ENCODE peak calls at places on chromosomes 4 and X, in eight cellular contexts. One of them, this sample, is unnamed. For H3K4me1, the result is how much of the 10 kb centered on the place peaks cover.

GRCh38 chr4:59127748-59128147 is 2017.6 kb upstream of the IGFBP7 start:
- DNase-seq in body of pancreas: no peak
- DNase-seq in right lobe of liver: no peak
- DNase-seq in H9: no peak
- DNase-seq in SK-N-SH: peak
- DNase-seq in K562: no peak
- DNase-seq in heart right ventricle: no peak
- DNase-seq in psoas muscle: no peak
- DNase-seq in this sample: no peak

GRCh38 chr4:131509521-131509920 is 1639.6 kb upstream of the PCDH10 start:
- DNase-seq in SK-N-SH: no peak
- DNase-seq in psoas muscle: no peak
- DNase-seq in body of pancreas: no peak
- DNase-seq in right lobe of liver: no peak
- DNase-seq in K562: no peak
- DNase-seq in heart right ventricle: no peak
- DNase-seq in H9: no peak
- DNase-seq in this sample: no peak

GRCh38 chrX:109822861-109823260 is 89.8 kb upstream of the ACSL4 start:
- DNase-seq in body of pancreas: no peak
- DNase-seq in psoas muscle: no peak
- DNase-seq in H9: no peak
- DNase-seq in SK-N-SH: no peak
- DNase-seq in right lobe of liver: no peak
- DNase-seq in heart right ventricle: peak
- DNase-seq in K562: no peak
- DNase-seq in this sample: no peak

GRCh38 chr4:121680571-121680970 is 16.2 kb downstream of the ANXA5 start:
- DNase-seq in K562: no peak
- DNase-seq in H9: no peak
- DNase-seq in right lobe of liver: no peak
- DNase-seq in heart right ventricle: no peak
- DNase-seq in body of pancreas: no peak
- DNase-seq in SK-N-SH: no peak
- DNase-seq in psoas muscle: no peak
- DNase-seq in this sample: no peak

GRCh38 chrX:39133971-39134370 is 332.7 kb downstream of the MID1IP1 start:
- DNase-seq in body of pancreas: no peak
- DNase-seq in heart right ventricle: no peak
- DNase-seq in psoas muscle: no peak
- DNase-seq in H9: peak
- DNase-seq in right lobe of liver: peak
- DNase-seq in K562: no peak
- DNase-seq in SK-N-SH: no peak
- DNase-seq in this sample: no peak

GRCh38 chr4:101158136-101158485 is 189.2 kb downstream of the PPP3CA start:
- DNase-seq in right lobe of liver: no peak
- DNase-seq in K562: no peak
- DNase-seq in body of pancreas: no peak
- DNase-seq in psoas muscle: no peak
- DNase-seq in SK-N-SH: no peak
- DNase-seq in heart right ventricle: no peak
- DNase-seq in H9: no peak
- DNase-seq in this sample: no peak

GRCh38 chr4:25075851-25076250 is 45.1 kb upstream of the LGI2 start:
- DNase-seq in K562: no peak
- DNase-seq in psoas muscle: no peak
- DNase-seq in H9: no peak
- DNase-seq in heart right ventricle: no peak
- DNase-seq in body of pancreas: no peak
- DNase-seq in SK-N-SH: no peak
- DNase-seq in right lobe of liver: no peak
- DNase-seq in this sample: no peak

GRCh38 chr4:77174426-77174825 is 17.4 kb downstream of the CCNG2 start:
- DNase-seq in right lobe of liver: no peak
- DNase-seq in heart right ventricle: no peak
- DNase-seq in SK-N-SH: no peak
- DNase-seq in K562: no peak
- DNase-seq in body of pancreas: no peak
- DNase-seq in psoas muscle: no peak
- DNase-seq in H9: peak
- DNase-seq in this sample: no peak

GRCh38 chr4:163614866-163615265 is 120.4 kb downstream of the TMA16 start:
- DNase-seq in psoas muscle: no peak
- DNase-seq in right lobe of liver: no peak
- DNase-seq in heart right ventricle: no peak
- DNase-seq in SK-N-SH: no peak
- DNase-seq in K562: no peak
- DNase-seq in body of pancreas: no peak
- DNase-seq in H9: no peak
- DNase-seq in this sample: no peak

GRCh38 chr4:95153182-95153581 is 395.4 kb downstream of the BMPR1B start:
- DNase-seq in body of pancreas: no peak
- DNase-seq in H9: no peak
- DNase-seq in psoas muscle: no peak
- DNase-seq in SK-N-SH: no peak
- DNase-seq in heart right ventricle: no peak
- DNase-seq in K562: no peak
- DNase-seq in right lobe of liver: no peak
- DNase-seq in this sample: no peak

GRCh38 chr4:47490550-47490949 is 5.5 kb downstream of the ATP10D start:
- DNase-seq in right lobe of liver: no peak
- DNase-seq in psoas muscle: no peak
- DNase-seq in body of pancreas: no peak
- DNase-seq in K562: no peak
- DNase-seq in heart right ventricle: peak
- DNase-seq in SK-N-SH: peak
- DNase-seq in H9: peak
- DNase-seq in this sample: no peak

GRCh38 chr4:68349361-68350360 is at the start of gene YTHDC1:
- DNase-seq in H9: peak
- DNase-seq in body of pancreas: peak
- DNase-seq in K562: peak
- DNase-seq in right lobe of liver: peak
- DNase-seq in heart right ventricle: peak
- DNase-seq in psoas muscle: peak
- DNase-seq in SK-N-SH: peak
- DNase-seq in this sample: peak

GRCh38 chr4:87974856-87975462 is 555 bp upstream of the SPP1 start:
- DNase-seq in H9: peak
- DNase-seq in right lobe of liver: peak
- DNase-seq in body of pancreas: peak
- DNase-seq in SK-N-SH: no peak
- DNase-seq in heart right ventricle: no peak
- DNase-seq in K562: no peak
- DNase-seq in psoas muscle: no peak
- DNase-seq in this sample: peak

GRCh38 chrX:9682861-9683260 is 82.8 kb downstream of the GPR143 start:
- DNase-seq in K562: no peak
- DNase-seq in SK-N-SH: no peak
- DNase-seq in psoas muscle: no peak
- DNase-seq in body of pancreas: no peak
- DNase-seq in right lobe of liver: no peak
- DNase-seq in H9: no peak
- DNase-seq in heart right ventricle: no peak
- DNase-seq in this sample: no peak

GRCh38 chr4:108512615-108513505 is 107.5 kb upstream of the RPL34 start:
- DNase-seq in right lobe of liver: no peak
- DNase-seq in H9: peak
- DNase-seq in K562: peak
- DNase-seq in psoas muscle: no peak
- DNase-seq in heart right ventricle: peak
- DNase-seq in body of pancreas: peak
- DNase-seq in SK-N-SH: peak
- DNase-seq in this sample: no peak

GRCh38 chr4:142350886-142351285 is 495.2 kb downstream of the INPP4B start:
- DNase-seq in H9: no peak
- DNase-seq in SK-N-SH: no peak
- DNase-seq in right lobe of liver: no peak
- DNase-seq in body of pancreas: no peak
- DNase-seq in heart right ventricle: no peak
- DNase-seq in psoas muscle: no peak
- DNase-seq in K562: no peak
- DNase-seq in this sample: peak

GRCh38 chr4:180156684-180157083 is 2086.5 kb upstream of the TENM3 start:
- DNase-seq in H9: no peak
- DNase-seq in SK-N-SH: no peak
- DNase-seq in body of pancreas: no peak
- DNase-seq in heart right ventricle: no peak
- DNase-seq in psoas muscle: no peak
- DNase-seq in right lobe of liver: no peak
- DNase-seq in K562: no peak
- DNase-seq in this sample: no peak

GRCh38 chrX:155881158-155881993 is at the start of gene VAMP7:
- DNase-seq in body of pancreas: peak
- DNase-seq in K562: peak
- DNase-seq in right lobe of liver: peak
- DNase-seq in H9: peak
- DNase-seq in SK-N-SH: peak
- DNase-seq in psoas muscle: peak
- DNase-seq in heart right ventricle: peak
- DNase-seq in this sample: peak
- TF ChIP-seq CTCF in body of pancreas: no peak
- TF ChIP-seq CTCF in K562: no peak
- TF ChIP-seq CTCF in right lobe of liver: no peak
- TF ChIP-seq CTCF in H9: no peak
- TF ChIP-seq CTCF in SK-N-SH: no peak
- TF ChIP-seq CTCF in psoas muscle: no peak
- TF ChIP-seq CTCF in heart right ventricle: no peak
- TF ChIP-seq CTCF in this sample: no peak

GRCh38 chrX:20317873-20318272 is 51.2 kb upstream of the RPS6KA3 start:
- DNase-seq in right lobe of liver: no peak
- DNase-seq in psoas muscle: no peak
- DNase-seq in SK-N-SH: no peak
- DNase-seq in heart right ventricle: no peak
- DNase-seq in body of pancreas: peak
- DNase-seq in H9: no peak
- DNase-seq in K562: no peak
- DNase-seq in this sample: no peak
- H3K4me1 ChIP-seq in right lobe of liver: under half
- H3K4me1 ChIP-seq in psoas muscle: under half
- H3K4me1 ChIP-seq in SK-N-SH: under half
- H3K4me1 ChIP-seq in heart right ventricle: under half
- H3K4me1 ChIP-seq in body of pancreas: under half
- H3K4me1 ChIP-seq in H9: under half
- H3K4me1 ChIP-seq in K562: under half
- H3K4me1 ChIP-seq in this sample: under half

GRCh38 chr4:170721812-170722373 is 632.1 kb upstream of the AADAT start:
- DNase-seq in body of pancreas: no peak
- DNase-seq in heart right ventricle: no peak
- DNase-seq in right lobe of liver: no peak
- DNase-seq in SK-N-SH: peak
- DNase-seq in H9: no peak
- DNase-seq in psoas muscle: no peak
- DNase-seq in K562: no peak
- DNase-seq in this sample: no peak

DNA sequence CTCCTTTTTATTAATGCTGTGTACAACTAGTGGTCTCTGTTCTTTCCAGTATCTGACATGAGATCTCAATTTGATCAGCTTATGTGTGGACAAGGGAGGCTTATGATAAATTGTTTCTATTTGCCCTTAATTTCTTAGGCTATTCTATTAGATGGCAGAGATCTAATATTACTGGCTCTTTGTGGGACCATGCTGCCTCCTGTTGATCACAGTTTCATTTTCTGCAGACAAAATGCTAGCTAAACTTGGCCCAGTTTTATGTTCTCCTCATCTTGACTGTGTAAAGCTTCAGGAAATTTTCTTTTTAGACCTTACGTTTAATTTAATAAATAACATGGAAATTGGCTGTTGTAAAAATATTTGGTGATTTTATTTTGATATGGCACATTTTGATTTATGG is 627.1 kb upstream of the AADAT start:
- DNase-seq in body of pancreas: no peak
- DNase-seq in K562: no peak
- DNase-seq in SK-N-SH: no peak
- DNase-seq in H9: no peak
- DNase-seq in right lobe of liver: no peak
- DNase-seq in heart right ventricle: no peak
- DNase-seq in psoas muscle: no peak
- DNase-seq in this sample: no peak
- TF ChIP-seq CTCF in body of pancreas: peak
- TF ChIP-seq CTCF in K562: no peak
- TF ChIP-seq CTCF in SK-N-SH: peak
- TF ChIP-seq CTCF in H9: peak
- TF ChIP-seq CTCF in right lobe of liver: no peak
- TF ChIP-seq CTCF in heart right ventricle: no peak
- TF ChIP-seq CTCF in psoas muscle: no peak
- TF ChIP-seq CTCF in this sample: no peak

GRCh38 chr4:4859799-4860380 is 425 bp downstream of the MSX1 start:
- DNase-seq in right lobe of liver: no peak
- DNase-seq in SK-N-SH: peak
- DNase-seq in H9: no peak
- DNase-seq in psoas muscle: no peak
- DNase-seq in heart right ventricle: no peak
- DNase-seq in body of pancreas: no peak
- DNase-seq in K562: no peak
- DNase-seq in this sample: no peak

GRCh38 chr4:4859010-4859798 is at the start of gene MSX1:
- DNase-seq in right lobe of liver: peak
- DNase-seq in heart right ventricle: peak
- DNase-seq in H9: peak
- DNase-seq in psoas muscle: peak
- DNase-seq in SK-N-SH: peak
- DNase-seq in K562: peak
- DNase-seq in body of pancreas: peak
- DNase-seq in this sample: peak

GRCh38 chr4:4860803-4861591 is 1.5 kb downstream of the MSX1 start:
- DNase-seq in H9: no peak
- DNase-seq in psoas muscle: peak
- DNase-seq in K562: peak
- DNase-seq in right lobe of liver: no peak
- DNase-seq in body of pancreas: no peak
- DNase-seq in heart right ventricle: peak
- DNase-seq in SK-N-SH: peak
- DNase-seq in this sample: no peak

GRCh38 chr4:4861592-4862551 is 2.4 kb downstream of the MSX1 start:
- DNase-seq in right lobe of liver: no peak
- DNase-seq in body of pancreas: no peak
- DNase-seq in K562: no peak
- DNase-seq in H9: no peak
- DNase-seq in psoas muscle: no peak
- DNase-seq in SK-N-SH: no peak
- DNase-seq in heart right ventricle: no peak
- DNase-seq in this sample: no peak

GRCh38 chr4:4860381-4860802 is 927 bp downstream of the MSX1 start:
- DNase-seq in K562: peak
- DNase-seq in heart right ventricle: no peak
- DNase-seq in SK-N-SH: no peak
- DNase-seq in right lobe of liver: no peak
- DNase-seq in H9: no peak
- DNase-seq in body of pancreas: no peak
- DNase-seq in psoas muscle: no peak
- DNase-seq in this sample: no peak
- H3K4me1 ChIP-seq in K562: under half
- H3K4me1 ChIP-seq in heart right ventricle: under half
- H3K4me1 ChIP-seq in SK-N-SH: under half
- H3K4me1 ChIP-seq in right lobe of liver: under half
- H3K4me1 ChIP-seq in H9: under half
- H3K4me1 ChIP-seq in body of pancreas: half or more
- H3K4me1 ChIP-seq in psoas muscle: under half
- H3K4me1 ChIP-seq in this sample: under half

This sample was measured in PC-9.